ENCODE peak calls at places on chromosomes 4 and X, in four cellular contexts. I is activated CD8-positive, alpha-beta memory T cell treated with anti-CD3 and anti-CD28 coated beads for 48 hours; R is NCI-H1105; J is stromal cell of bone marrow. V is an unnamed sample.
A peak's percentile ranks its signal among the peaks of the same experiment; 100 is the strongest.

GRCh38 chr4:16224264-16224663 is 2.0 kb downstream of the TAPT1 start:
- DNase-seq in J (no peak), R (no peak), I (no peak), V (no peak)

GRCh38 chrX:38882894-38883620 is 81.8 kb downstream of the MID1IP1 start:
- DNase-seq in R (no peak), I (no peak), J (peak; percentile 91), V (no peak)

GRCh38 chr4:41212221-41213203 is 1.8 kb downstream of the APBB2 start:
- DNase-seq in J (no peak), I (no peak), R (no peak), V (peak; percentile 64)

GRCh38 chr4:14916554-14917304 is 85.6 kb upstream of the CPEB2 start:
- DNase-seq in R (no peak), I (no peak), J (peak; percentile 57), V (no peak)

GRCh38 chr4:74111576-74111975 is 12.6 kb upstream of the CXCL2 start:
- DNase-seq in R (no peak), I (no peak), J (no peak), V (no peak)

GRCh38 chr4:153649572-153649991 is 34.5 kb upstream of the TLR2 start:
- DNase-seq in R (no peak), I (no peak), J (no peak), V (no peak)

GRCh38 chrX:115018040-115018647 is 728 bp upstream of the IL13RA2 start:
- DNase-seq in I (no peak), J (no peak), R (no peak), V (no peak)

GRCh38 chr4:53196872-53197759 is 168.7 kb downstream of the SCFD2 start:
- DNase-seq in J (peak; percentile 87), R (peak; percentile 32), I (no peak), V (no peak)

GRCh38 chr4:118953276-118953675 is 64.6 kb downstream of the SYNPO2 start:
- DNase-seq in J (no peak), R (no peak), I (no peak), V (no peak)

GRCh38 chr4:169251291-169252235 is 19.2 kb downstream of the SH3RF1 start:
- DNase-seq in J (no peak), R (no peak), I (no peak), V (no peak)

GRCh38 chr4:15712214-15712613 is 9.3 kb downstream of the BST1 start:
- DNase-seq in I (no peak), J (no peak), R (no peak), V (no peak)

GRCh38 chrX:51496501-51497291 is at the start of gene NUDT11:
- DNase-seq in R (peak; percentile 65), J (peak; percentile 36), I (peak; percentile 8), V (peak; percentile 78)

GRCh38 chr4:185470503-185471195 is 884 bp downstream of the CCDC110 start:
- DNase-seq in J (no peak), R (peak; percentile 48), I (peak; percentile 23), V (peak; percentile 83)

GRCh38 chrX:9310596-9310995 is 154.3 kb upstream of the TBL1X start:
- DNase-seq in R (no peak), I (no peak), J (no peak), V (no peak)

GRCh38 chr4:40409835-40410234 is 74.7 kb downstream of the CHRNA9 start:
- DNase-seq in R (no peak), I (no peak), J (no peak), V (no peak)

GRCh38 chr4:139014391-139015268 is 951 bp upstream of the NOCT start:
- DNase-seq in J (peak; percentile 82), I (no peak), R (no peak), V (no peak)

GRCh38 chr4:67052981-67053380 is 492.3 kb downstream of the CENPC start:
- DNase-seq in I (no peak), J (no peak), R (peak; percentile 63), V (no peak)

GRCh38 chr4:86977621-86978184 is 42.9 kb downstream of the AFF1 start:
- DNase-seq in R (no peak), I (no peak), J (peak; percentile 47), V (no peak)

GRCh38 chr4:24583451-24584174 is 741 bp downstream of the DHX15 start:
- DNase-seq in I (peak; percentile 23), R (peak; percentile 48), J (no peak), V (peak; percentile 72)

GRCh38 chrX:9231491-9231890 is 197.6 kb upstream of the FAM9B start:
- DNase-seq in I (no peak), J (no peak), R (no peak), V (no peak)

GRCh38 chr4:139887962-139888735 is 222.5 kb downstream of the MGST2 start:
- DNase-seq in J (no peak), I (no peak), R (peak; percentile 37), V (no peak)

GRCh38 chr4:71396382-71396781 is 57.6 kb downstream of the SLC4A4 start:
- DNase-seq in I (no peak), J (peak; percentile 52), R (no peak), V (no peak)

GRCh38 chr4:13386405-13387107 is 97.6 kb downstream of the RAB28 start:
- DNase-seq in I (no peak), R (no peak), J (no peak), V (no peak)

GRCh38 chr4:1002631-1003251 is 8.7 kb upstream of the FGFRL1 start:
- DNase-seq in J (no peak), I (no peak), R (no peak), V (no peak)

GRCh38 chrX:16579517-16579916 is 70.4 kb upstream of the S100G start:
- DNase-seq in R (no peak), I (no peak), J (no peak), V (no peak)

GRCh38 chr4:178205826-178206225 is 763.6 kb upstream of the AGA start:
- DNase-seq in J (no peak), R (no peak), I (no peak), V (no peak)

GRCh38 chr4:185839770-185840169 is 27.8 kb upstream of the SORBS2 start:
- DNase-seq in R (no peak), I (no peak), J (no peak), V (no peak)

GRCh38 chr4:114317564-114317963 is 281.0 kb upstream of the UGT8 start:
- DNase-seq in R (no peak), J (no peak), I (no peak), V (no peak)

GRCh38 chr4:181475781-181476180 is 767.4 kb upstream of the TENM3 start:
- DNase-seq in I (no peak), J (no peak), R (no peak), V (no peak)

GRCh38 chr4:3251691-3252479 is 2.9 kb downstream of the MSANTD1 start:
- DNase-seq in J (no peak), I (no peak), R (no peak), V (peak; percentile 40)

GRCh38 chr4:118716304-118716703 is 31.1 kb downstream of the METTL14 start:
- DNase-seq in I (no peak), R (no peak), J (no peak), V (no peak)

GRCh38 chr4:150176559-150176958 is 98.3 kb downstream of the DCLK2 start:
- DNase-seq in J (peak; percentile 57), I (no peak), R (no peak), V (no peak)

GRCh38 chr4:82124365-82124764 is 249.4 kb downstream of the HNRNPD start:
- DNase-seq in I (no peak), R (no peak), J (no peak), V (no peak)

V was measured in sciatic nerve.